ENCODE peak calls at places on chromosomes 11 and 22, in four cellular contexts. F is activated T-cell treated with anti-CD3 and anti-CD28 coated beads for 1 hour, Z is pancreas, O is GM12865. I is an unnamed sample.

GRCh38 chr11:57417056-57417455 is 9.9 kb downstream of the SLC43A3 start:
- DNase-seq in O (no peak), F (no peak), Z (no peak), I (no peak)

GRCh38 chr11:31480930-31481329 is 28.5 kb downstream of the IMMP1L start:
- DNase-seq in Z (no peak), O (no peak), F (no peak), I (no peak)

GRCh38 chr11:130631119-130631518 is 182.7 kb downstream of the ADAMTS15 start:
- DNase-seq in F (no peak), Z (no peak), O (peak; percentile 54), I (no peak)

GRCh38 chr11:208177-208916 is 839 bp downstream of the RIC8A start:
- DNase-seq in F (peak; percentile 75), O (peak; percentile 88), Z (peak; percentile 73), I (peak; percentile 88)

GRCh38 chr11:59560702-59561469 is 49.5 kb downstream of the OR4D9 start:
- DNase-seq in O (peak; percentile 94), Z (peak; percentile 88), F (peak; percentile 77), I (peak; percentile 91)

GRCh38 chr22:23285734-23286133 is 105.4 kb downstream of the BCR start:
- DNase-seq in O (no peak), F (no peak), Z (no peak), I (no peak)

GRCh38 chr11:6572215-6572614 is 31.2 kb downstream of the RRP8 start:
- DNase-seq in Z (no peak), F (no peak), O (no peak), I (no peak)

GRCh38 chr22:36056980-36057379 is 28.4 kb upstream of the RBFOX2 start:
- DNase-seq in F (no peak), Z (no peak), O (no peak), I (no peak)

GRCh38 chr11:106076923-106077608 is at the start of gene KBTBD3:
- DNase-seq in F (peak; percentile 94), Z (peak; percentile 99), O (peak; percentile 99), I (peak; percentile 99)

GRCh38 chr11:119081682-119082081 is 3.0 kb upstream of the HMBS start:
- DNase-seq in F (no peak), O (no peak), Z (no peak), I (no peak)

GRCh38 chr22:50310949-50311444 is 3.6 kb upstream of the PLXNB2 start:
- DNase-seq in O (no peak), Z (no peak), F (no peak), I (no peak)

GRCh38 chr11:57390535-57390934 is at the start of gene PRG2:
- DNase-seq in F (no peak), O (no peak), Z (no peak), I (no peak)

GRCh38 chr11:118914178-118914918 is 11.4 kb downstream of the BCL9L start:
- DNase-seq in O (peak; percentile 71), F (peak; percentile 66), Z (peak; percentile 64), I (peak; percentile 65)

GRCh38 chr11:77259681-77260080 is 41.8 kb downstream of the GDPD4 start:
- DNase-seq in O (no peak), Z (no peak), F (no peak), I (no peak)

GRCh38 chr11:96708469-96708868 is 318.7 kb downstream of the JRKL start:
- DNase-seq in F (no peak), Z (no peak), O (no peak), I (no peak)

GRCh38 chr22:18103527-18104269 is 6.9 kb upstream of the TUBA8 start:
- DNase-seq in O (peak; percentile 58), Z (no peak), F (no peak), I (no peak)

GRCh38 chr11:118872403-118872821 is 11.3 kb upstream of the CXCR5 start:
- DNase-seq in F (no peak), Z (no peak), O (peak; percentile 88), I (peak; percentile 43)

GRCh38 chr11:19200410-19201201 is 1.2 kb downstream of the CSRP3 start:
- DNase-seq in F (no peak), O (no peak), Z (no peak), I (peak; percentile 60)

GRCh38 chr11:118606844-118607228 is 579 bp upstream of the PHLDB1 start:
- DNase-seq in F (no peak), O (no peak), Z (no peak), I (no peak)

GRCh38 chr22:19885841-19886592 is 31.3 kb upstream of the GNB1L start:
- DNase-seq in F (no peak), Z (no peak), O (no peak), I (no peak)

GRCh38 chr11:68441466-68442230 is 18.9 kb upstream of the PPP6R3 start:
- DNase-seq in Z (no peak), O (no peak), F (no peak), I (no peak)